ENCODE peak calls at places on chromosomes 2 and 18, in eight cellular contexts. One of them, this sample, is unnamed.

GRCh38 chr2:127404466-127405251 is 13.6 kb upstream of the PROC start:
- DNase-seq in brain microvascular endothelial cell: no peak
- DNase-seq in BE2C: no peak
- DNase-seq in ovary: no peak
- DNase-seq in lower lobe of right lung: no peak
- DNase-seq in kidney epithelial cell: no peak
- DNase-seq in sigmoid colon: no peak
- DNase-seq in tibial nerve: no peak
- DNase-seq in this sample: no peak

GRCh38 chr2:164785447-164785846 is 56.2 kb downstream of the COBLL1 start:
- DNase-seq in lower lobe of right lung: no peak
- DNase-seq in kidney epithelial cell: no peak
- DNase-seq in tibial nerve: no peak
- DNase-seq in sigmoid colon: no peak
- DNase-seq in brain microvascular endothelial cell: no peak
- DNase-seq in ovary: no peak
- DNase-seq in BE2C: no peak
- DNase-seq in this sample: peak; percentile 70

GRCh38 chr18:26468931-26469340 is 79.4 kb downstream of the KCTD1 start:
- DNase-seq in lower lobe of right lung: no peak
- DNase-seq in ovary: no peak
- DNase-seq in tibial nerve: no peak
- DNase-seq in sigmoid colon: no peak
- DNase-seq in kidney epithelial cell: no peak
- DNase-seq in BE2C: peak; percentile 40
- DNase-seq in brain microvascular endothelial cell: no peak
- DNase-seq in this sample: no peak

GRCh38 chr2:190254451-190254850 is 65.2 kb downstream of the HIBCH start:
- DNase-seq in tibial nerve: no peak
- DNase-seq in brain microvascular endothelial cell: no peak
- DNase-seq in BE2C: no peak
- DNase-seq in sigmoid colon: no peak
- DNase-seq in lower lobe of right lung: no peak
- DNase-seq in ovary: no peak
- DNase-seq in kidney epithelial cell: no peak
- DNase-seq in this sample: no peak

GRCh38 chr2:166314022-166314759 is 61.6 kb downstream of the SCN9A start:
- DNase-seq in BE2C: no peak
- DNase-seq in lower lobe of right lung: no peak
- DNase-seq in ovary: no peak
- DNase-seq in sigmoid colon: no peak
- DNase-seq in brain microvascular endothelial cell: peak; percentile 0
- DNase-seq in kidney epithelial cell: peak; percentile 9
- DNase-seq in tibial nerve: no peak
- DNase-seq in this sample: peak; percentile 82

GRCh38 chr2:160282063-160282580 is 82.0 kb upstream of the ITGB6 start:
- DNase-seq in brain microvascular endothelial cell: no peak
- DNase-seq in tibial nerve: no peak
- DNase-seq in ovary: no peak
- DNase-seq in BE2C: peak; percentile 49
- DNase-seq in lower lobe of right lung: no peak
- DNase-seq in sigmoid colon: no peak
- DNase-seq in kidney epithelial cell: no peak
- DNase-seq in this sample: no peak

GRCh38 chr2:28389399-28390240 is 3.0 kb upstream of the FOSL2 start:
- DNase-seq in lower lobe of right lung: no peak
- DNase-seq in ovary: no peak
- DNase-seq in BE2C: no peak
- DNase-seq in tibial nerve: no peak
- DNase-seq in kidney epithelial cell: no peak
- DNase-seq in brain microvascular endothelial cell: no peak
- DNase-seq in sigmoid colon: peak; percentile 54
- DNase-seq in this sample: no peak

GRCh38 chr2:116718451-116718850 is 1096.0 kb upstream of the DDX18 start:
- DNase-seq in brain microvascular endothelial cell: no peak
- DNase-seq in BE2C: no peak
- DNase-seq in lower lobe of right lung: no peak
- DNase-seq in ovary: no peak
- DNase-seq in tibial nerve: no peak
- DNase-seq in sigmoid colon: no peak
- DNase-seq in kidney epithelial cell: no peak
- DNase-seq in this sample: no peak

GRCh38 chr2:128786296-128786695 is 467.6 kb upstream of the HS6ST1 start:
- DNase-seq in lower lobe of right lung: no peak
- DNase-seq in kidney epithelial cell: no peak
- DNase-seq in tibial nerve: no peak
- DNase-seq in sigmoid colon: no peak
- DNase-seq in BE2C: no peak
- DNase-seq in ovary: no peak
- DNase-seq in brain microvascular endothelial cell: no peak
- DNase-seq in this sample: no peak

GRCh38 chr2:166984797-166985196 is 96.5 kb downstream of the XIRP2 start:
- DNase-seq in sigmoid colon: no peak
- DNase-seq in brain microvascular endothelial cell: no peak
- DNase-seq in tibial nerve: no peak
- DNase-seq in ovary: no peak
- DNase-seq in kidney epithelial cell: no peak
- DNase-seq in BE2C: no peak
- DNase-seq in lower lobe of right lung: no peak
- DNase-seq in this sample: no peak

GRCh38 chr2:47891369-47892337 is 14.6 kb downstream of the FBXO11 start:
- DNase-seq in kidney epithelial cell: no peak
- DNase-seq in ovary: no peak
- DNase-seq in brain microvascular endothelial cell: no peak
- DNase-seq in tibial nerve: no peak
- DNase-seq in BE2C: no peak
- DNase-seq in sigmoid colon: no peak
- DNase-seq in lower lobe of right lung: no peak
- DNase-seq in this sample: no peak

GRCh38 chr2:58081000-58081399 is 34.4 kb downstream of the VRK2 start:
- DNase-seq in kidney epithelial cell: no peak
- DNase-seq in sigmoid colon: no peak
- DNase-seq in BE2C: no peak
- DNase-seq in ovary: no peak
- DNase-seq in brain microvascular endothelial cell: no peak
- DNase-seq in lower lobe of right lung: no peak
- DNase-seq in tibial nerve: no peak
- DNase-seq in this sample: no peak

GRCh38 chr2:215904101-215904500 is 109.2 kb downstream of the MREG start:
- DNase-seq in brain microvascular endothelial cell: peak; percentile 73
- DNase-seq in sigmoid colon: no peak
- DNase-seq in BE2C: no peak
- DNase-seq in lower lobe of right lung: no peak
- DNase-seq in tibial nerve: no peak
- DNase-seq in kidney epithelial cell: peak; percentile 86
- DNase-seq in ovary: no peak
- DNase-seq in this sample: peak; percentile 46

GRCh38 chr2:236847538-236848263 is 238.0 kb upstream of the COPS8 start:
- DNase-seq in sigmoid colon: no peak
- DNase-seq in BE2C: no peak
- DNase-seq in kidney epithelial cell: no peak
- DNase-seq in lower lobe of right lung: no peak
- DNase-seq in ovary: no peak
- DNase-seq in brain microvascular endothelial cell: no peak
- DNase-seq in tibial nerve: no peak
- DNase-seq in this sample: no peak

GRCh38 chr2:15189236-15189635 is 371.9 kb downstream of the NBAS start:
- DNase-seq in sigmoid colon: no peak
- DNase-seq in kidney epithelial cell: no peak
- DNase-seq in brain microvascular endothelial cell: no peak
- DNase-seq in lower lobe of right lung: no peak
- DNase-seq in tibial nerve: no peak
- DNase-seq in ovary: no peak
- DNase-seq in BE2C: no peak
- DNase-seq in this sample: no peak

GRCh38 chr2:124034265-124034664 is 9.2 kb downstream of the CNTNAP5 start:
- DNase-seq in tibial nerve: no peak
- DNase-seq in sigmoid colon: no peak
- DNase-seq in ovary: no peak
- DNase-seq in BE2C: no peak
- DNase-seq in kidney epithelial cell: no peak
- DNase-seq in brain microvascular endothelial cell: no peak
- DNase-seq in lower lobe of right lung: no peak
- DNase-seq in this sample: no peak

DNA sequence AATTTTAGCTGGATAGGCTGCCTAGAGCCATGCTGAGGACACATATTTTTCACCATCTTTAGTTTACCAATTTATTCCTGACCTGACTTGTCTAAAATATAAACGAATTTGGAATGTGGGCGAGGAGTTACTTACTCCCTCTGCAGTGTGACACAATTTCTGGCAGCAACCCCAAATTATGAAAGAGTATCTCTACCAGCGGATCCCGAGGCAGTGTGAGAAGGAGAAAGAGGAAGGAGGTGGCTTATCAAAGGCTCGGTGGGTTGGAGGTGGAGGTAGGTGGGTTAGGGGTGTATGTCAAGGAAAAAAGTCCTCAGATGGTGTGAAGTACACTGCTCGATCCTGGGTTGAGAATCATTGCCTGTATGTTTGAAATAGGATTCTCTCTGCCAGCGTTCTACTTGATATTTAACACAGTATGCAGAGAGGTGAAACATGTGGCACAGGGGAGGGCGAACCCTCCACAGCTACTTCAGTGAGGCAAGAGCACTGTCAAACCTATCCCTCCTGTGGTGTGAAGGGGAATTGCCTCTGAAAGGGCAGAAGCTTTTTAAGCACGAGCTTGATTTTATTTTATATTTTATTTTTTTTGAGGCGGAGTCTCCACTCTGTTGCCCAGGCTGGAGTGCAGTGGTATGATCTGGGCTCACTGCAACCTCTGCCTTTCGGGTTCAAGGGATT is 76.0 kb downstream of the RFTN2 start:
- DNase-seq in ovary: no peak
- DNase-seq in brain microvascular endothelial cell: peak; percentile 6
- DNase-seq in BE2C: peak; percentile 33
- DNase-seq in tibial nerve: no peak
- DNase-seq in kidney epithelial cell: no peak
- DNase-seq in sigmoid colon: no peak
- DNase-seq in lower lobe of right lung: no peak
- DNase-seq in this sample: peak; percentile 9
- TF ChIP-seq CTCF in ovary: no peak
- TF ChIP-seq CTCF in brain microvascular endothelial cell: peak; percentile 49
- TF ChIP-seq CTCF in BE2C: peak; percentile 50
- TF ChIP-seq CTCF in tibial nerve: no peak
- TF ChIP-seq CTCF in kidney epithelial cell: peak; percentile 18
- TF ChIP-seq CTCF in sigmoid colon: peak; percentile 20
- TF ChIP-seq CTCF in lower lobe of right lung: peak; percentile 18
- TF ChIP-seq CTCF in this sample: peak; percentile 63

GRCh38 chr2:171319164-171319810 is 114.5 kb downstream of the METTL8 start:
- DNase-seq in BE2C: no peak
- DNase-seq in tibial nerve: no peak
- DNase-seq in kidney epithelial cell: no peak
- DNase-seq in brain microvascular endothelial cell: peak; percentile 42
- DNase-seq in ovary: no peak
- DNase-seq in lower lobe of right lung: no peak
- DNase-seq in sigmoid colon: no peak
- DNase-seq in this sample: no peak

GRCh38 chr2:171318463-171318934 is 115.3 kb downstream of the METTL8 start:
- DNase-seq in lower lobe of right lung: no peak
- DNase-seq in tibial nerve: no peak
- DNase-seq in brain microvascular endothelial cell: no peak
- DNase-seq in ovary: no peak
- DNase-seq in sigmoid colon: peak; percentile 67
- DNase-seq in BE2C: no peak
- DNase-seq in kidney epithelial cell: no peak
- DNase-seq in this sample: no peak

GRCh38 chr2:171320731-171321130 is 113.1 kb downstream of the METTL8 start:
- DNase-seq in ovary: no peak
- DNase-seq in sigmoid colon: no peak
- DNase-seq in brain microvascular endothelial cell: no peak
- DNase-seq in BE2C: no peak
- DNase-seq in lower lobe of right lung: no peak
- DNase-seq in kidney epithelial cell: no peak
- DNase-seq in tibial nerve: no peak
- DNase-seq in this sample: no peak

GRCh38 chr2:171317492-171318125 is 116.2 kb downstream of the METTL8 start:
- DNase-seq in ovary: no peak
- DNase-seq in BE2C: no peak
- DNase-seq in kidney epithelial cell: no peak
- DNase-seq in brain microvascular endothelial cell: no peak
- DNase-seq in sigmoid colon: no peak
- DNase-seq in tibial nerve: no peak
- DNase-seq in lower lobe of right lung: no peak
- DNase-seq in this sample: no peak

DNA sequence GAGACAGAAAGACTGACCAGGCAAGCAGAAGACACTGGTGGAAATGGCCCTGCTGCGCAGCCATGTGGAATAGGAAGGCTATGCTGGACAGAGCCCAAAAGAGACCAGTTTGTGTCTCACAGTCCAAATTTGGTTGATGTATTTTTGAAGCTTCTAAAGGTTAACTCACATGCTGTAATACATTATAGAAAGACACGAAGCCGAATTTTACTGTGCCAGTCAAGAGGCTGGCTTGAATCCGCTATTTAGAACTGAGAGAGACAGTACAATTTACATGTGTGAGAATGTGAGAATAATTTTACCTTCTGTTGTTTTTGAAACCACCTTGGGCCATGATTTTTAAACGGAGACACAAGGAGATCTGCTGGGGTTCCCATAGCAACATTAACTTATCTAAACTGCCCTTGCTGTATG is 113.6 kb downstream of the METTL8 start:
- DNase-seq in ovary: no peak
- DNase-seq in BE2C: no peak
- DNase-seq in kidney epithelial cell: no peak
- DNase-seq in brain microvascular endothelial cell: no peak
- DNase-seq in tibial nerve: no peak
- DNase-seq in lower lobe of right lung: no peak
- DNase-seq in sigmoid colon: no peak
- DNase-seq in this sample: no peak
- TF ChIP-seq CTCF in ovary: no peak
- TF ChIP-seq CTCF in BE2C: no peak
- TF ChIP-seq CTCF in kidney epithelial cell: no peak
- TF ChIP-seq CTCF in brain microvascular endothelial cell: no peak
- TF ChIP-seq CTCF in tibial nerve: no peak
- TF ChIP-seq CTCF in lower lobe of right lung: no peak
- TF ChIP-seq CTCF in sigmoid colon: no peak
- TF ChIP-seq CTCF in this sample: no peak

GRCh38 chr2:194304191-194304590 is 1352.8 kb upstream of the SLC39A10 start:
- DNase-seq in lower lobe of right lung: no peak
- DNase-seq in tibial nerve: no peak
- DNase-seq in sigmoid colon: no peak
- DNase-seq in BE2C: no peak
- DNase-seq in ovary: no peak
- DNase-seq in kidney epithelial cell: no peak
- DNase-seq in brain microvascular endothelial cell: no peak
- DNase-seq in this sample: no peak
- TF ChIP-seq CTCF in lower lobe of right lung: no peak
- TF ChIP-seq CTCF in tibial nerve: no peak
- TF ChIP-seq CTCF in sigmoid colon: no peak
- TF ChIP-seq CTCF in BE2C: no peak
- TF ChIP-seq CTCF in ovary: no peak
- TF ChIP-seq CTCF in kidney epithelial cell: no peak
- TF ChIP-seq CTCF in brain microvascular endothelial cell: no peak
- TF ChIP-seq CTCF in this sample: no peak

DNA sequence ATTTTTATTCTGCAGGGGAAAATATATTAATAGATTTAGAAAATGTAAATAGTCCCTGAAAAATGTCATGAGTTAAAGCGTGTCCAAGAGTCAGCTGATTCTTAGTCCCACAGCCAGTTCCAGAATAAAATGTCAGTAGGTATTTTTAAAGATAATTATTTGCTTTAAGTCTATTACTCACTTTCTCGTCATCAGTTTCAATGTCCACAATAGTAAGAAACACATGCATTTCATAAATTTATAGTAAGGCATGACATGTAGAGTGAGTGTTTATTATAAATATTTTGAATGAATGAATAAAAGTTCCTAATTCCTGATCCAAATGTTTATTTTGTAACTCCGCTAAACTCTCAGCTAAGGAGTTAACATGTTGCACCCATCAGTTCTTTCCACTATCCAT is 1044.0 kb upstream of the PIK3C3 start:
- DNase-seq in lower lobe of right lung: no peak
- DNase-seq in brain microvascular endothelial cell: no peak
- DNase-seq in BE2C: no peak
- DNase-seq in sigmoid colon: no peak
- DNase-seq in tibial nerve: no peak
- DNase-seq in ovary: no peak
- DNase-seq in kidney epithelial cell: no peak
- DNase-seq in this sample: no peak
- TF ChIP-seq CTCF in lower lobe of right lung: no peak
- TF ChIP-seq CTCF in brain microvascular endothelial cell: no peak
- TF ChIP-seq CTCF in BE2C: no peak
- TF ChIP-seq CTCF in sigmoid colon: no peak
- TF ChIP-seq CTCF in tibial nerve: no peak
- TF ChIP-seq CTCF in ovary: no peak
- TF ChIP-seq CTCF in kidney epithelial cell: no peak
- TF ChIP-seq CTCF in this sample: no peak